ENCODE peak calls at places on chromosomes 5 and 9, in five cellular contexts. One of them, this sample, is unnamed.

GRCh38 chr5:173474881-173475287 is 141.6 kb downstream of the BOD1 start:
- DNase-seq in body of pancreas: no peak
- DNase-seq in AG10803: peak; percentile 93
- DNase-seq in stomach: no peak
- DNase-seq in HCT116: no peak
- DNase-seq in this sample: no peak

GRCh38 chr5:32526815-32527214 is 58.5 kb upstream of the SUB1 start:
- DNase-seq in body of pancreas: no peak
- DNase-seq in AG10803: peak; percentile 63
- DNase-seq in stomach: no peak
- DNase-seq in HCT116: no peak
- DNase-seq in this sample: no peak

GRCh38 chr5:35803221-35803651 is 53.5 kb upstream of the IL7R start:
- DNase-seq in body of pancreas: no peak
- DNase-seq in AG10803: peak; percentile 83
- DNase-seq in stomach: no peak
- DNase-seq in HCT116: no peak
- DNase-seq in this sample: peak; percentile 42

GRCh38 chr5:150147580-150148407 is 7.9 kb downstream of the PDGFRB start:
- DNase-seq in body of pancreas: no peak
- DNase-seq in AG10803: no peak
- DNase-seq in stomach: no peak
- DNase-seq in HCT116: no peak
- DNase-seq in this sample: no peak

GRCh38 chr5:149203896-149204544 is 62.7 kb downstream of the ABLIM3 start:
- DNase-seq in body of pancreas: no peak
- DNase-seq in AG10803: no peak
- DNase-seq in stomach: no peak
- DNase-seq in HCT116: no peak
- DNase-seq in this sample: no peak

GRCh38 chr5:168788107-168788506 is 208.9 kb upstream of the PANK3 start:
- DNase-seq in body of pancreas: no peak
- DNase-seq in AG10803: no peak
- DNase-seq in stomach: no peak
- DNase-seq in HCT116: no peak
- DNase-seq in this sample: no peak

GRCh38 chr9:137456864-137457405 is 2.2 kb downstream of the NSMF start:
- DNase-seq in body of pancreas: no peak
- DNase-seq in AG10803: no peak
- DNase-seq in stomach: no peak
- DNase-seq in HCT116: no peak
- DNase-seq in this sample: no peak

GRCh38 chr5:160516696-160517530 is 95.3 kb downstream of the PTTG1 start:
- DNase-seq in body of pancreas: no peak
- DNase-seq in AG10803: no peak
- DNase-seq in stomach: no peak
- DNase-seq in HCT116: no peak
- DNase-seq in this sample: no peak

GRCh38 chr5:32828492-32828891 is 117.4 kb downstream of the NPR3 start:
- DNase-seq in body of pancreas: no peak
- DNase-seq in AG10803: peak; percentile 52
- DNase-seq in stomach: no peak
- DNase-seq in HCT116: no peak
- DNase-seq in this sample: no peak

GRCh38 chr9:112503170-112503569 is 16.5 kb downstream of the KIAA1958 start:
- DNase-seq in body of pancreas: no peak
- DNase-seq in AG10803: no peak
- DNase-seq in stomach: peak; percentile 74
- DNase-seq in HCT116: no peak
- DNase-seq in this sample: no peak

GRCh38 chr5:53239301-53239990 is 129.9 kb upstream of the MOCS2 start:
- DNase-seq in body of pancreas: no peak
- DNase-seq in AG10803: no peak
- DNase-seq in stomach: no peak
- DNase-seq in HCT116: no peak
- DNase-seq in this sample: no peak

DNA sequence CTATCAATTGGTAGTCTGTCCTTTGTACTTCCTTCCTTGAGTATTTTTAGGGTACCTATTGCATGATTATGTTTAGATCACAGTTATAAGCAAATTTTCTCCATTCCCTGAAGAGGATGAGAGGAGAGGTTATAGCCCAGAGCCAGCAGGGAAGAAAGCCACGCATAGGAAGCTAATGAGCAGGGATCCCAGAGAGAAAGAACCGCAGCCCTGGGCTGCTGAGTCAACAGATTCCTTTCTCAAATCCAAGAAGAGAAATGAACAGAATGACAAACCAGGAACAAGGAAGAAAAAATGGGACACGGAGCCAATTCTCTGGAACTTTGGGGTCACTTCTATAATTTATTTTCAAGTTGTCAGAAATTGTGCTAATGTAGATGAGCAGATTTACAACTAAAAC is 284.5 kb downstream of the RFX3 start:
- DNase-seq in body of pancreas: no peak
- DNase-seq in AG10803: no peak
- DNase-seq in stomach: no peak
- DNase-seq in HCT116: no peak
- DNase-seq in this sample: no peak
- H3K4me3 ChIP-seq in body of pancreas: no peak overlapping the region
- H3K4me3 ChIP-seq in AG10803: no peak overlapping the region
- H3K4me3 ChIP-seq in stomach: no peak overlapping the region
- H3K4me3 ChIP-seq in HCT116: no peak overlapping the region
- H3K4me3 ChIP-seq in this sample: no peak overlapping the region

DNA sequence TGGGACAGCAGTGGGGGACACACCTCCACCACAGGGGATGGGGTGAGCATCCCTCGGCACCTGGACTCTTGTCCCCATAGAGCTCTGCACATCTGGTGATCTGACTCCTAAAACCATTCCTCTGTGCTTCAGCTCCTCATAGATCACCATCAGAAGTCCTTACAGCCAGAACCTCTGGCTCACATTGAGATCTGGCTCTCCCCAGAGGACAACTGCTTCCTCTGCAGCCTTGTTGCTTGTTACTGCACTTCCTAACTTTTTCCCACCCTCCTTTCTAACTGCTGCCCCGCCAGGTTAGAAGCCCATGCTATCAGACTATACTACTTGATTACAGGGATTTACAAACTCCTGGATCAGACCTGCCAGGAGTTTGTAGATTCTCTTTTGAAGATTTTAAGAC is 64.5 kb downstream of the ARSB start:
- DNase-seq in body of pancreas: no peak
- DNase-seq in AG10803: peak; percentile 51
- DNase-seq in stomach: no peak
- DNase-seq in HCT116: no peak
- DNase-seq in this sample: no peak
- TF ChIP-seq CTCF in body of pancreas: peak; percentile 2
- TF ChIP-seq CTCF in AG10803: peak; percentile 64
- TF ChIP-seq CTCF in stomach: peak; percentile 3
- TF ChIP-seq CTCF in HCT116: no peak
- TF ChIP-seq CTCF in this sample: no peak

GRCh38 chr5:16866220-16866619 is 69.9 kb downstream of the MYO10 start:
- DNase-seq in body of pancreas: no peak
- DNase-seq in AG10803: no peak
- DNase-seq in stomach: no peak
- DNase-seq in HCT116: no peak
- DNase-seq in this sample: no peak

GRCh38 chr5:16866795-16867584 is 69.1 kb downstream of the MYO10 start:
- DNase-seq in body of pancreas: peak; percentile 63
- DNase-seq in AG10803: no peak
- DNase-seq in stomach: peak; percentile 79
- DNase-seq in HCT116: no peak
- DNase-seq in this sample: no peak

GRCh38 chr5:16863380-16864007 is 72.6 kb downstream of the MYO10 start:
- DNase-seq in body of pancreas: no peak
- DNase-seq in AG10803: no peak
- DNase-seq in stomach: no peak
- DNase-seq in HCT116: no peak
- DNase-seq in this sample: no peak

GRCh38 chr5:16862777-16863176 is 73.3 kb downstream of the MYO10 start:
- DNase-seq in body of pancreas: no peak
- DNase-seq in AG10803: no peak
- DNase-seq in stomach: no peak
- DNase-seq in HCT116: no peak
- DNase-seq in this sample: no peak

GRCh38 chr5:16864566-16864965 is 71.5 kb downstream of the MYO10 start:
- DNase-seq in body of pancreas: no peak
- DNase-seq in AG10803: peak; percentile 55
- DNase-seq in stomach: no peak
- DNase-seq in HCT116: no peak
- DNase-seq in this sample: no peak
- H3K4me3 ChIP-seq in body of pancreas: no peak overlapping the region
- H3K4me3 ChIP-seq in AG10803: no peak overlapping the region
- H3K4me3 ChIP-seq in stomach: no peak overlapping the region
- H3K4me3 ChIP-seq in HCT116: no peak overlapping the region
- H3K4me3 ChIP-seq in this sample: no peak overlapping the region

DNA sequence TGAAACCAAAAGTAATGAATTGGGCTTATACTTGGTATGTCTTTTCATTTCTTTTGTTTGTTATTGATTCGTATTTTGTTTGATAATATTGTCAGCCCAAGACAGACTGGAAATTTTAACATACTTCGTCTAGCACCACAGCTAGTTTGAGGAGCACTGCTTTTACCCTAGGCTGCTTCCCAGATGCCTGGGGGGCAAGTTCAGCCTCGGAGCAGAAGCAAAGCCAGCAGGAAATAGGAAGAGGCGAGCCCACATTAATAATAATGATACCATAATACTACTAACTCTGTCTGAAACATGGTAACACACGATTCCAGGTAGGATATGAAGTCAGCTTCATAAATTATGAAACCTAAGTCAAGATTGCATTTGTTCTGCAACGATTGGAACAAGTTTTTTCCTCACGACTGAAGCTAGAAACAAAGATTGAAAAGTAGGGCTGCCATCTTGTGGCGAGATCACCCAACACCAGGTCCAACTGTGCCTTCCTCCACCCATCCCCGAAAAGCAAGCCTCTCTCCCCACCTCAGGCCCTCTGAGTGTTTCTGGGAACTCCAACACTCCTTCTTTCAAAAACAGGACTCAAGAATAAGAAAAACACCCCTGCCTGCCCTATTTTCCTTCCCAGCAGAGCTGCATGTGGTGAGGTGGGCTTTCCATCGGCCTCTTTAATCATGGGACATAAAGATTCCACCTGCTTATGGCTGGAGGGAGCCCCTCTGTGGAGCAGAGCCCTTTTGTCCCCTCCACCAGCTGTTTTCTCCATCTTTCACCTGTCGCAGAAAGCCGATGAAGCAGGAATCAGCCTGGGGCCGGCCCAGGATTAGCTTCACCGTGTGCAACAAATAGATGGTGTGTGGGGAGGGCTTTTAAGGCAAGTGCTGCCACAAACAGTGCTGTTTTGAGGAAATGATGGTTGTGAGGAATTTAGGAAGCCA is 236.3 kb downstream of the CAAP1 start:
- DNase-seq in body of pancreas: no peak
- DNase-seq in AG10803: peak; percentile 25
- DNase-seq in stomach: no peak
- DNase-seq in HCT116: peak; percentile 10
- DNase-seq in this sample: peak; percentile 21
- TF ChIP-seq CTCF in body of pancreas: peak; percentile 10
- TF ChIP-seq CTCF in AG10803: peak; percentile 67
- TF ChIP-seq CTCF in stomach: no peak
- TF ChIP-seq CTCF in HCT116: no peak
- TF ChIP-seq CTCF in this sample: peak; percentile 34

GRCh38 chr9:133476531-133476930 is 2.4 kb downstream of the SLC2A6 start:
- DNase-seq in body of pancreas: no peak
- DNase-seq in AG10803: no peak
- DNase-seq in stomach: no peak
- DNase-seq in HCT116: no peak
- DNase-seq in this sample: peak; percentile 40
- H3K4me3 ChIP-seq in body of pancreas: no peak overlapping the region
- H3K4me3 ChIP-seq in AG10803: no peak overlapping the region
- H3K4me3 ChIP-seq in stomach: no peak overlapping the region
- H3K4me3 ChIP-seq in HCT116: no peak overlapping the region
- H3K4me3 ChIP-seq in this sample: peak overlapping the region; percentile 71

GRCh38 chr9:31541626-31542025 is 842.8 kb upstream of the ACO1 start:
- DNase-seq in body of pancreas: no peak
- DNase-seq in AG10803: no peak
- DNase-seq in stomach: no peak
- DNase-seq in HCT116: no peak
- DNase-seq in this sample: peak; percentile 39

DNA sequence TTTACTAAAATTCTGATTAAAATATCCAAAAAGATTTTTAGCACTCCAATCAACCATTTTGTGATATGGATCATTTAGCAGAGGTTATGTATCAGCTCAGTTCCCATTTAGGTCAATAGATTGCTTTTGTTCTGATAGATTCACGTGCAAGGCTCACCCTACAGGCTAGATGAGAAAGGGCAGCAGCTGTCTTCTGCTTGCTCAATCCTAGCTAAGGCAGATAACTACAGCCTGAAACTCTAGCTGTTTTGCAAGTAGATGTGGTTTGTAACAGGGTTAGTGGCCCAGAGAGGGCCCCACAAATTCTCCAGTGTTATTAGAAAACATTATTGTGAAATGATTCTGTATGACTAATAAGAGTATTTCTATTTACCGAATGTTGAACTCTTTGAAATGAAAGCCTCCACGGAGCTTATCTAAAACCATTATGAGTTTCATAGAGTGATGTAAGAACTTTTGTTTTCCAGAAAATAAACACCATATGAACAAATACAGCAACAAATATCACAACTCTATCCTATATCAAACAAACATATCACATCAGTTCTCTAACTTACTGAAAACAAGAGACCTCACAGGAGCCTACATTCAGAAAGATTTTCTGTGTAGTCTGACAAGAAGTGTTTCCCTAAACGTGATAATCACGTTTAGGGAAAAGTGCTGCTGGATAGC is 841.9 kb upstream of the ACO1 start:
- DNase-seq in body of pancreas: peak; percentile 15
- DNase-seq in AG10803: no peak
- DNase-seq in stomach: no peak
- DNase-seq in HCT116: no peak
- DNase-seq in this sample: peak; percentile 94
- TF ChIP-seq CTCF in body of pancreas: peak; percentile 18
- TF ChIP-seq CTCF in AG10803: no peak
- TF ChIP-seq CTCF in stomach: peak; percentile 11
- TF ChIP-seq CTCF in HCT116: no peak
- TF ChIP-seq CTCF in this sample: peak; percentile 64